ENCODE peak calls at places on chromosomes 2 and 18, in seven cellular contexts. One of them, this sample, is unnamed.
A peak's percentile ranks its signal among the peaks of the same experiment; 100 is the strongest.

GRCh38 chr2:27378809-27379290 is 1.7 kb downstream of the ZNF513 start:
- DNase-seq in fibroblast of lung: no peak
- DNase-seq in K562: no peak
- DNase-seq in astrocyte: no peak
- DNase-seq in DND-41: no peak
- DNase-seq in SK-N-SH: no peak
- DNase-seq in neural progenitor cell: no peak
- DNase-seq in this sample: no peak

GRCh38 chr2:132274000-132274399 is 112.2 kb upstream of the ANKRD30BL start:
- DNase-seq in neural progenitor cell: no peak
- DNase-seq in fibroblast of lung: no peak
- DNase-seq in K562: no peak
- DNase-seq in astrocyte: no peak
- DNase-seq in SK-N-SH: no peak
- DNase-seq in DND-41: no peak
- DNase-seq in this sample: no peak

GRCh38 chr18:7877609-7878008 is 310.5 kb downstream of the PTPRM start:
- DNase-seq in SK-N-SH: no peak
- DNase-seq in neural progenitor cell: no peak
- DNase-seq in fibroblast of lung: no peak
- DNase-seq in DND-41: no peak
- DNase-seq in astrocyte: no peak
- DNase-seq in K562: no peak
- DNase-seq in this sample: no peak

GRCh38 chr2:182228073-182228473 is 198.8 kb downstream of the PDE1A start:
- DNase-seq in SK-N-SH: no peak
- DNase-seq in K562: no peak
- DNase-seq in astrocyte: no peak
- DNase-seq in DND-41: no peak
- DNase-seq in neural progenitor cell: no peak
- DNase-seq in fibroblast of lung: no peak
- DNase-seq in this sample: no peak

GRCh38 chr2:15811367-15811766 is 129.0 kb upstream of the MYCN start:
- DNase-seq in K562: no peak
- DNase-seq in DND-41: no peak
- DNase-seq in neural progenitor cell: peak; percentile 79
- DNase-seq in astrocyte: no peak
- DNase-seq in SK-N-SH: no peak
- DNase-seq in fibroblast of lung: no peak
- DNase-seq in this sample: peak; percentile 27

GRCh38 chr2:238924496-238925195 is 76.8 kb downstream of the TWIST2 start:
- DNase-seq in astrocyte: no peak
- DNase-seq in SK-N-SH: no peak
- DNase-seq in K562: no peak
- DNase-seq in neural progenitor cell: no peak
- DNase-seq in DND-41: no peak
- DNase-seq in fibroblast of lung: no peak
- DNase-seq in this sample: no peak

GRCh38 chr2:138432971-138433370 is 68.6 kb upstream of the SPOPL start:
- DNase-seq in SK-N-SH: no peak
- DNase-seq in K562: peak; percentile 48
- DNase-seq in DND-41: no peak
- DNase-seq in fibroblast of lung: peak; percentile 51
- DNase-seq in neural progenitor cell: no peak
- DNase-seq in astrocyte: peak; percentile 42
- DNase-seq in this sample: no peak

GRCh38 chr2:171541202-171541884 is 19.1 kb downstream of the CYBRD1 start:
- DNase-seq in K562: peak; percentile 82
- DNase-seq in SK-N-SH: no peak
- DNase-seq in fibroblast of lung: no peak
- DNase-seq in astrocyte: no peak
- DNase-seq in DND-41: peak; percentile 14
- DNase-seq in neural progenitor cell: no peak
- DNase-seq in this sample: peak; percentile 73

GRCh38 chr2:197950754-197951153 is 146.4 kb downstream of the PLCL1 start:
- DNase-seq in DND-41: no peak
- DNase-seq in fibroblast of lung: no peak
- DNase-seq in SK-N-SH: no peak
- DNase-seq in astrocyte: no peak
- DNase-seq in K562: no peak
- DNase-seq in neural progenitor cell: no peak
- DNase-seq in this sample: no peak

GRCh38 chr18:23236876-23237468 is 101.7 kb downstream of the CABLES1 start:
- DNase-seq in K562: no peak
- DNase-seq in DND-41: no peak
- DNase-seq in neural progenitor cell: no peak
- DNase-seq in SK-N-SH: no peak
- DNase-seq in fibroblast of lung: no peak
- DNase-seq in astrocyte: no peak
- DNase-seq in this sample: no peak

GRCh38 chr2:77185052-77185451 is 337.1 kb downstream of the LRRTM4 start:
- DNase-seq in K562: no peak
- DNase-seq in astrocyte: no peak
- DNase-seq in DND-41: no peak
- DNase-seq in fibroblast of lung: no peak
- DNase-seq in SK-N-SH: no peak
- DNase-seq in neural progenitor cell: no peak
- DNase-seq in this sample: no peak

GRCh38 chr2:71226391-71226964 is 425 bp downstream of the PAIP2B start:
- DNase-seq in astrocyte: no peak
- DNase-seq in neural progenitor cell: peak; percentile 80
- DNase-seq in SK-N-SH: peak; percentile 47
- DNase-seq in DND-41: no peak
- DNase-seq in fibroblast of lung: no peak
- DNase-seq in K562: no peak
- DNase-seq in this sample: peak; percentile 62

GRCh38 chr2:101985101-101985792 is 6.5 kb upstream of the IL1R2 start:
- DNase-seq in astrocyte: no peak
- DNase-seq in neural progenitor cell: no peak
- DNase-seq in DND-41: no peak
- DNase-seq in fibroblast of lung: no peak
- DNase-seq in SK-N-SH: no peak
- DNase-seq in K562: no peak
- DNase-seq in this sample: no peak

GRCh38 chr2:40244251-40245010 is 207.5 kb downstream of the SLC8A1 start:
- DNase-seq in neural progenitor cell: peak; percentile 84
- DNase-seq in SK-N-SH: peak; percentile 42
- DNase-seq in astrocyte: peak; percentile 74
- DNase-seq in fibroblast of lung: peak; percentile 82
- DNase-seq in DND-41: peak; percentile 56
- DNase-seq in K562: peak; percentile 6
- DNase-seq in this sample: peak; percentile 85

GRCh38 chr2:11305338-11305737 is 39.1 kb downstream of the ROCK2 start:
- DNase-seq in fibroblast of lung: peak; percentile 26
- DNase-seq in neural progenitor cell: no peak
- DNase-seq in astrocyte: no peak
- DNase-seq in SK-N-SH: no peak
- DNase-seq in DND-41: no peak
- DNase-seq in K562: no peak
- DNase-seq in this sample: no peak
- H4K20me1 ChIP-seq in fibroblast of lung: no peaks in the 10 kb centered on the region
- H4K20me1 ChIP-seq in neural progenitor cell: peaks cover 13% of the 10 kb centered on the region
- H4K20me1 ChIP-seq in astrocyte: peaks cover 65% of the 10 kb centered on the region
- H4K20me1 ChIP-seq in SK-N-SH: peaks cover 84% of the 10 kb centered on the region
- H4K20me1 ChIP-seq in DND-41: peaks cover 41% of the 10 kb centered on the region
- H4K20me1 ChIP-seq in K562: peaks cover 3% of the 10 kb centered on the region
- H4K20me1 ChIP-seq in this sample: peaks cover 14% of the 10 kb centered on the region

GRCh38 chr2:237752761-237753165 is 45.8 kb upstream of the RBM44 start:
- DNase-seq in astrocyte: no peak
- DNase-seq in K562: no peak
- DNase-seq in fibroblast of lung: no peak
- DNase-seq in SK-N-SH: no peak
- DNase-seq in neural progenitor cell: no peak
- DNase-seq in DND-41: no peak
- DNase-seq in this sample: no peak
- H4K20me1 ChIP-seq in astrocyte: peaks cover 16% of the 10 kb centered on the region
- H4K20me1 ChIP-seq in K562: no peaks in the 10 kb centered on the region
- H4K20me1 ChIP-seq in fibroblast of lung: no peaks in the 10 kb centered on the region
- H4K20me1 ChIP-seq in SK-N-SH: peaks cover 2% of the 10 kb centered on the region
- H4K20me1 ChIP-seq in neural progenitor cell: no peaks in the 10 kb centered on the region
- H4K20me1 ChIP-seq in DND-41: peaks cover 4% of the 10 kb centered on the region
- H4K20me1 ChIP-seq in this sample: peaks cover 7% of the 10 kb centered on the region

GRCh38 chr2:65403529-65403915 is 28.9 kb downstream of the SPRED2 start:
- DNase-seq in astrocyte: no peak
- DNase-seq in DND-41: no peak
- DNase-seq in neural progenitor cell: no peak
- DNase-seq in SK-N-SH: no peak
- DNase-seq in fibroblast of lung: no peak
- DNase-seq in K562: no peak
- DNase-seq in this sample: peak; percentile 40
- H4K20me1 ChIP-seq in astrocyte: peaks cover 92% of the 10 kb centered on the region
- H4K20me1 ChIP-seq in DND-41: peaks cover 64% of the 10 kb centered on the region
- H4K20me1 ChIP-seq in neural progenitor cell: peaks cover 40% of the 10 kb centered on the region
- H4K20me1 ChIP-seq in SK-N-SH: peaks cover 98% of the 10 kb centered on the region
- H4K20me1 ChIP-seq in fibroblast of lung: peaks cover 2% of the 10 kb centered on the region
- H4K20me1 ChIP-seq in K562: peaks cover 54% of the 10 kb centered on the region
- H4K20me1 ChIP-seq in this sample: peaks cover 62% of the 10 kb centered on the region

DNA sequence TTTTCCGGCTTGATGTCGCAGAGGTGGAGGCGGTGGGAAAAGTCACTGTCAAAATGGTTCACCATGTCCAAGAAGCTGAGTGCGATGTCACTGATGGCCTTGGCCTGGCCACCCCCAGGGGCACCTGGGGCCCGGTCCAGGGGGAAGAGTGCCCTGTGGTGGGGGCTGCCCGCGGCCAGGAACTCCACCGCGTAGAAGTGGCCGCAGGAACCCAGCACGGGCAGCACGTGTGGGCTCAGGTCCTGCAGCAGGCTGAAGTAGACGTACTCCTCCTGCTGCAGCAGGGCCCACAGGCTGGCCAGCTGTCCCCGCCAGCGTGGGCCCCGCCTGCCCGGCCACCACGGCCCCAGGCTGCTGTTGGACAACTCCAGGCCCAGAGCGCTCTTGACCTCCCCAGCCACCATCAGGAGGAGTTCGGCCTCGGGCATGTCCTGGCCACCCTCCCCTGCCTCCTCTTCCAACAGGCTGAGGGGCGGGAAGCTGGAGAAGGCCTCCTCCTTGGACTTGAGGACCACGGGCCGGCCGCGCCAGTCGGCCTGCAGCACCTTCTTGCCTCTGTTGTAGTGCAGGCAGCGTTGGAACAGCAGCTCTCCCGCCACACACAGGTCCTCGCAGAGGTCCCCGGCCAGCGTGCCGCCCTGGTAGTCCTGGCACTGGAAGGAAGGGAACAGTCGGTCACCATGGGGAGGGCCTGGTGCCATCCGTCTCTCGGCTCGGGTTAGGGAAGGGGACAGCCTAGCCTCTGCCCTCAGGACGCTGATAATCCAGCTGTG is 10.3 kb downstream of the DIPK1C start:
- DNase-seq in K562: no peak
- DNase-seq in fibroblast of lung: no peak
- DNase-seq in neural progenitor cell: no peak
- DNase-seq in astrocyte: no peak
- DNase-seq in DND-41: no peak
- DNase-seq in SK-N-SH: no peak
- DNase-seq in this sample: no peak
- H4K20me1 ChIP-seq in K562: no peaks in the 10 kb centered on the region
- H4K20me1 ChIP-seq in fibroblast of lung: no peaks in the 10 kb centered on the region
- H4K20me1 ChIP-seq in neural progenitor cell: no peaks in the 10 kb centered on the region
- H4K20me1 ChIP-seq in astrocyte: no peaks in the 10 kb centered on the region
- H4K20me1 ChIP-seq in DND-41: no peaks in the 10 kb centered on the region
- H4K20me1 ChIP-seq in SK-N-SH: no peaks in the 10 kb centered on the region
- H4K20me1 ChIP-seq in this sample: no peaks in the 10 kb centered on the region

GRCh38 chr2:173962583-173963110 is 2.5 kb downstream of the SP3 start:
- DNase-seq in fibroblast of lung: no peak
- DNase-seq in astrocyte: no peak
- DNase-seq in SK-N-SH: no peak
- DNase-seq in neural progenitor cell: no peak
- DNase-seq in DND-41: no peak
- DNase-seq in K562: peak; percentile 46
- DNase-seq in this sample: no peak
- H4K20me1 ChIP-seq in fibroblast of lung: no peaks in the 10 kb centered on the region
- H4K20me1 ChIP-seq in astrocyte: peaks cover 44% of the 10 kb centered on the region
- H4K20me1 ChIP-seq in SK-N-SH: peaks cover 42% of the 10 kb centered on the region
- H4K20me1 ChIP-seq in neural progenitor cell: peaks cover 27% of the 10 kb centered on the region
- H4K20me1 ChIP-seq in DND-41: peaks cover 22% of the 10 kb centered on the region
- H4K20me1 ChIP-seq in K562: no peaks in the 10 kb centered on the region
- H4K20me1 ChIP-seq in this sample: peaks cover 32% of the 10 kb centered on the region

DNA sequence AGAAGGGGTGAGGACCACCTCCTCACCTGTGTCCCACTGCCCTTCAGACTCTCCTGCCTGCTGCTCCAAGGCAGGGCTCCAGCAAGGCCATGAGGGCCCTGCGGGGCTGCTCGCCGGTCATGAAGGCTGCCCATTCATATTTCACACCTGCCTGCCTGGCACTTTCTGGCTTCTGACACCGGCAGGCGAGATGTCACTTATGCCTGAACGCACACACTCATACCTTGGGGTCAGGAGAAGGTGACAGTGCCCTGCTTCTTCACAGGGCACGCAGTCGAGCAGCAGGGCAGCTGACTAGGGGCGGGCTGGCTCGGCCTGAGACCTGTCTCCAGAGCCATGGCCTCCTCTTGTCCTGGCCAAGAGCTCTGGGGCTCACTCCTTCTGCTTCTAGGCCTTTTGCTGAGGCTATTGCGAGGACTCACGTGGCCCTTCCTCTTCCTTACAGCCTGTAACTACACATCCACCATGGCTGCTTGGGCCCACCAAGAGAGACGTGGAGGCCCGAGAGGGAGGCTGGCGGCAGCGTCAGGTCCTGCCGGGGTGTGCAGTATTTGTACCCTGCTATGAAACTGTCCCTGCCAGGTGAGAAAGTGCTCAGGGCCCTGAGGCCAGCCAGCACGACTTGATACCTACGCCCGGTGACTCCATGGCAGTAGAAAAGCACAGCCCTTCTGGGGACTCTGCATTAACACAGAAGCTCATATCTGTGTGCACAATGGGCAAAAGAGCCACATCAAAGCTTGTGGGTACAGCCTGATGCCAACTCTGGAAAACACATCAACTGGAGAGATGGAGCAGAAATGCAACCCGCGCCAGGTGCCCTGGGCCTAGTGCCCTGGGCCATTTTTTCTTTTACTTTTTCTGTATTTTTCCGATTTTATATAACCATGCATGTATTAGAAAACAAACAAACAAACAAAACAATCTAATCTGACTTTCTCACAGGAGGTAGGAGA is 30.6 kb downstream of the HS6ST1 start:
- DNase-seq in neural progenitor cell: no peak
- DNase-seq in SK-N-SH: no peak
- DNase-seq in DND-41: peak; percentile 26
- DNase-seq in astrocyte: no peak
- DNase-seq in K562: no peak
- DNase-seq in fibroblast of lung: no peak
- DNase-seq in this sample: no peak
- H4K20me1 ChIP-seq in neural progenitor cell: peaks cover 100% of the 10 kb centered on the region
- H4K20me1 ChIP-seq in SK-N-SH: no peaks in the 10 kb centered on the region
- H4K20me1 ChIP-seq in DND-41: peaks cover 97% of the 10 kb centered on the region
- H4K20me1 ChIP-seq in astrocyte: peaks cover 73% of the 10 kb centered on the region
- H4K20me1 ChIP-seq in K562: no peaks in the 10 kb centered on the region
- H4K20me1 ChIP-seq in fibroblast of lung: no peaks in the 10 kb centered on the region
- H4K20me1 ChIP-seq in this sample: peaks cover 35% of the 10 kb centered on the region

GRCh38 chr2:107602801-107603200 is 223.9 kb upstream of the RGPD4 start:
- DNase-seq in astrocyte: no peak
- DNase-seq in SK-N-SH: no peak
- DNase-seq in K562: no peak
- DNase-seq in fibroblast of lung: no peak
- DNase-seq in DND-41: no peak
- DNase-seq in neural progenitor cell: no peak
- DNase-seq in this sample: no peak
- H4K20me1 ChIP-seq in astrocyte: no peaks in the 10 kb centered on the region
- H4K20me1 ChIP-seq in SK-N-SH: no peaks in the 10 kb centered on the region
- H4K20me1 ChIP-seq in K562: no peaks in the 10 kb centered on the region
- H4K20me1 ChIP-seq in fibroblast of lung: no peaks in the 10 kb centered on the region
- H4K20me1 ChIP-seq in DND-41: no peaks in the 10 kb centered on the region
- H4K20me1 ChIP-seq in neural progenitor cell: no peaks in the 10 kb centered on the region
- H4K20me1 ChIP-seq in this sample: no peaks in the 10 kb centered on the region